ENCODE peak calls at places on chromosome 5, in four cellular contexts. Z is retina, S is psoas muscle, A is osteoblast. T is an unnamed sample.

GRCh38 chr5:33195431-33196128 is 245.2 kb upstream of the TARS1 start:
- DNase-seq in S (no peak), Z (no peak), A (no peak), T (no peak)

GRCh38 chr5:124718376-124718775 is 28.1 kb downstream of the ZNF608 start:
- DNase-seq in A (no peak), S (no peak), Z (no peak), T (peak; percentile 46)

GRCh38 chr5:91110709-91111108 is 272.4 kb downstream of the ARRDC3 start:
- DNase-seq in A (no peak), S (no peak), Z (no peak), T (no peak)

GRCh38 chr5:80620206-80620605 is 34.2 kb upstream of the MSH3 start:
- DNase-seq in S (no peak), Z (no peak), A (peak; percentile 51), T (no peak)

GRCh38 chr5:136155769-136156168 is 23.1 kb downstream of the SMAD5 start:
- DNase-seq in Z (no peak), A (no peak), S (no peak), T (no peak)

GRCh38 chr5:167916706-167917105 is 374.7 kb upstream of the WWC1 start:
- DNase-seq in S (no peak), A (no peak), Z (no peak), T (no peak)

GRCh38 chr5:177317959-177318377 is 6.3 kb upstream of the MXD3 start:
- DNase-seq in S (peak; percentile 75), A (peak; percentile 94), Z (peak; percentile 65), T (peak; percentile 60)

GRCh38 chr5:42811591-42812392 is at the start of gene SELENOP:
- DNase-seq in A (peak; percentile 44), S (peak; percentile 56), Z (peak; percentile 77), T (peak; percentile 83)

GRCh38 chr5:10645146-10645545 is 81.3 kb downstream of the ANKRD33B start:
- DNase-seq in S (no peak), Z (no peak), A (no peak), T (no peak)

GRCh38 chr5:145999208-145999607 is 62.8 kb downstream of the SH3RF2 start:
- DNase-seq in S (no peak), A (no peak), Z (no peak), T (no peak)

GRCh38 chr5:151661096-151661495 is 25.6 kb downstream of the SPARC start:
- DNase-seq in A (no peak), S (no peak), Z (no peak), T (no peak)

GRCh38 chr5:132258102-132259060 is 885 bp downstream of the PDLIM4 start:
- DNase-seq in S (peak; percentile 55), Z (peak; percentile 65), A (peak; percentile 96), T (no peak)

GRCh38 chr5:16152601-16153568 is 26.7 kb downstream of the MARCHF11 start:
- DNase-seq in S (no peak), A (no peak), Z (no peak), T (peak; percentile 37)

GRCh38 chr5:108109059-108109458 is 272.8 kb downstream of the FBXL17 start:
- DNase-seq in Z (no peak), S (no peak), A (no peak), T (no peak)

GRCh38 chr5:38497946-38498345 is 58.5 kb downstream of the LIFR start:
- DNase-seq in S (no peak), A (no peak), Z (no peak), T (no peak)

GRCh38 chr5:14581891-14582796 is 552 bp downstream of the OTULINL start:
- DNase-seq in Z (peak; percentile 86), S (peak; percentile 72), A (peak; percentile 74), T (peak; percentile 55)